ENCODE peak calls at places on chromosomes 6 and 20, in four cellular contexts. F, E, G and T are unnamed samples.

GRCh38 chr6:67541591-67541990 is 1093.5 kb upstream of the ADGRB3 start:
- DNase-seq in F (no peak), E (no peak), G (no peak), T (no peak)

GRCh38 chr6:130148181-130148580 is 74.6 kb downstream of the SAMD3 start:
- DNase-seq in F (no peak), G (no peak), E (no peak), T (no peak)

GRCh38 chr20:25237610-25238318 is 10.1 kb upstream of the PYGB start:
- DNase-seq in E (peak; percentile 99), F (no peak), G (peak; percentile 18), T (no peak)

GRCh38 chr6:27019651-27020552 is 227.6 kb upstream of the PRSS16 start:
- DNase-seq in E (peak; percentile 91), G (peak; percentile 92), F (peak; percentile 92), T (peak; percentile 79)

GRCh38 chr6:133631421-133631820 is 257.5 kb upstream of the TCF21 start:
- DNase-seq in E (peak; percentile 69), G (no peak), F (no peak), T (no peak)

GRCh38 chr20:20002101-20002998 is 14.8 kb upstream of the NAA20 start:
- DNase-seq in G (no peak), E (no peak), F (no peak), T (no peak)

GRCh38 chr6:32969685-32970412 is 1.5 kb downstream of the BRD2 start:
- DNase-seq in F (peak; percentile 67), E (peak; percentile 91), G (peak; percentile 91), T (peak; percentile 41)

GRCh38 chr20:750801-751200 is 17.5 kb downstream of the SLC52A3 start:
- DNase-seq in G (no peak), F (no peak), E (no peak), T (no peak)

GRCh38 chr20:13611726-13612125 is 27.0 kb downstream of the TASP1 start:
- DNase-seq in F (no peak), E (no peak), G (no peak), T (no peak)

GRCh38 chr6:166101819-166102419 is 65.7 kb downstream of the TBXT start:
- DNase-seq in G (no peak), E (no peak), F (no peak), T (no peak)

GRCh38 chr20:41336711-41337492 is 3.7 kb upstream of the LPIN3 start:
- DNase-seq in E (no peak), G (no peak), F (peak; percentile 17), T (no peak)

GRCh38 chr20:41344477-41344876 is 3.9 kb downstream of the LPIN3 start:
- DNase-seq in F (peak; percentile 67), E (no peak), G (no peak), T (no peak)

GRCh38 chr20:41339957-41340326 is 679 bp upstream of the LPIN3 start:
- DNase-seq in G (peak; percentile 77), F (peak; percentile 93), E (peak; percentile 65), T (peak; percentile 95)

GRCh38 chr20:41342474-41343464 is 2.1 kb downstream of the LPIN3 start:
- DNase-seq in F (no peak), E (no peak), G (no peak), T (no peak)

GRCh38 chr20:41340327-41341055 is at the start of gene LPIN3:
- DNase-seq in G (peak; percentile 57), F (peak; percentile 92), E (peak; percentile 84), T (peak; percentile 49)
- TF ChIP-seq CTCF in G (no peak), F (no peak), E (peak; percentile 22), T (peak; percentile 66)

DNA sequence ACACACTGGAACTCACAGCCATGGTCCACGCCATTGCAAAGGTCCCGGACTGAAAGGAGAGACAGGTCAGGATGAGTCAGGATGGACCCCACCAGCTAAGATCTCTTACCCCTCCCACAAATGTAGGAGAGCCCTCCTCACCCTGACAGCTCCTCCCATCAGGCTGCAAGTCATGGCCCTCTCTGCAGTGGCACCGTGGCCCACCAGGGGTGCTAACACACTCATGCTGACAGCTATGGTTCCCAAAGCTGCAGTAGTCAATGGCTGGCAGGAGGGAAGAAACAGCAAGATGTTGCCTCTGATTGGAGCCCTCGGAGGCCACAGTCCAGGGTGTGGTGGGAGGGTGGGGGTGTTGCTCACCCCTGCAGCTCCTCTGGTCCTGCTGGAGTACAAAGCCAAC is 5.7 kb upstream of the RBPJL start:
- DNase-seq in G (peak; percentile 55), E (peak; percentile 32), F (no peak), T (no peak)
- TF ChIP-seq CTCF in G (peak; percentile 64), E (peak; percentile 63), F (no peak), T (no peak)

DNA sequence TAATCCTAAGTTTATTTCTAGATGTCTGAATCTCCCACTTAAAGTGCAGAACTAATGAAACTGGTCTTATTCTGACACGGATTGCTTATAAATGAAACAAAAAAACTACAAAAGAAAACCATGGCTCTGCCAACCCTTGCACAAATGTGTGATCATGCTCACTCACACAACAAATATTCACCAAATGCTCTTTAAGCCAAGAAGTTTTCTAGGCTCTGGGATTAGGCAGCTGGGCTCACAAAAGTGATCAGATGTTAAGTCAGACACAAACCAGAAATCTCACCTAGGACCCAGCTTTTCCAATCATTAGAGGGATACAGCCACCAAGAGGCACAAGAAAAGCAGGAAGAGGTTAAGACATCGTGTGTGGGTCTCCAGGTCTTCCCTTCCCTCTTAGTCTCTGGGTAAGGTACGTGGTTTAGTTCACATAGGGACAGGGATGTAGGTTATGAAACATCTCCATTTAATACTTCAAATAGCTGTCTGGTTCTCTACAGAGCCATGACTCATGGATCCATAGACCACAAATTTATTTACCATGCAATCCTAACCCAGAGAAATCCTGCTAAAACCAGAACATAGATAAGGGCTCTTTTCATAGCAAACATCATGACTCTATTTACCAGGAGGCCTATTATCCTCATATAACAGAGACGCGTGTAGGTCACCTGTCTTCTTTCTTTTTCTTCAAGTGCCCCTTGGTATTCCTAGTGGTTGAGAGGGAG is 165.2 kb downstream of the WDR27 start:
- DNase-seq in F (no peak), G (no peak), E (peak; percentile 55), T (no peak)
- TF ChIP-seq CTCF in F (no peak), G (no peak), E (peak; percentile 20), T (no peak)

GRCh38 chr6:116400376-116400775 is 29.6 kb downstream of the DSE start:
- DNase-seq in E (no peak), F (no peak), G (no peak), T (no peak)

GRCh38 chr6:116404706-116405105 is 34.0 kb downstream of the DSE start:
- DNase-seq in E (no peak), F (no peak), G (no peak), T (no peak)

GRCh38 chr6:116399287-116399686 is 28.5 kb downstream of the DSE start:
- DNase-seq in F (no peak), G (no peak), E (no peak), T (no peak)

GRCh38 chr6:116403205-116403604 is 32.5 kb downstream of the DSE start:
- DNase-seq in E (no peak), G (no peak), F (no peak), T (no peak)

DNA sequence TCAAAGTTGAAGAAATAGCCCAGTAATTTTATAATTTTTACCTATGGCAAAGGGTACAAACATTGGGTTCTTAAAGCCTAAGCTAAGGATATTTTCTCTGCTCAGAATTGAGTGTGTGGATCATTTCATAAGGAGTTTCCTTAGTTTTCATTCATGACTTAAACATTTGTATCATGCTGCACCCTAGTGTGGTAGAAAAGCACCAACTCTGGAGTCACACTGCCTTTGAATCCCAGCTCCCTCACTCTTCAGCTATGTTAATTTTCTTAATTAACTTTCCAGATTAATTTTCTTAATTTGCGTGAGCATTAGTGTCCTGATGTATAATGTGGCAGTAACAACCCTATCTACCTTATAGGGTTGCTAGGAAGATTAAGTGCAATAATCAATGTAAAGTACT is 31.4 kb downstream of the DSE start:
- DNase-seq in E (no peak), F (no peak), G (no peak), T (no peak)
- TF ChIP-seq CTCF in E (peak; percentile 35), F (no peak), G (no peak), T (no peak)

GRCh38 chr6:113828984-113829701 is 28.0 kb upstream of the MARCKS start:
- DNase-seq in E (no peak), F (no peak), G (no peak), T (no peak)

GRCh38 chr6:113824863-113825262 is 32.3 kb upstream of the MARCKS start:
- DNase-seq in E (no peak), G (no peak), F (no peak), T (no peak)

GRCh38 chr6:113823916-113824315 is 33.2 kb upstream of the MARCKS start:
- DNase-seq in G (no peak), F (no peak), E (no peak), T (no peak)

GRCh38 chr6:113824411-113824810 is 32.7 kb upstream of the MARCKS start:
- DNase-seq in E (no peak), G (no peak), F (no peak), T (no peak)

DNA sequence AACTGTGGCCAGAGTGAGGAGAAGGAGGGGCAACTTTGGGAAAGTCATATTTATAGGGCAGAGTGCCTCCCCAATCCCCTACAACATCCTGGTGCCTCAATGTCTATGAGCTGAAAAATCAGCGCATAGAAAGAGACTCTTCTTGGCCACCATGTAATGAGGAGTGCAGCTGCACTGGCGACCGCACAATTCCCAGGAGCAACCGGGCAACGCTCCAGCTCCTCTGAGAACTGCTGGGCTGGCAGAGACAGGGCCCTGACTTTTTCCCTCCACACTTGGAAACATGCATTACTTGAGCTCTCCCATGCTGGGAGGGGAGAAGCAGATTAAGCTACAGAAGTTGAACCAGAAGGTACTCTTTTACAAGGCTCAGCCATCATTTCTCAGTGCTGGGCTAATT is 31.4 kb upstream of the MARCKS start:
- DNase-seq in F (peak; percentile 89), G (no peak), E (peak; percentile 15), T (no peak)
- TF ChIP-seq CTCF in F (no peak), G (no peak), E (no peak), T (no peak)